ENCODE peak calls at places on chromosomes 6 and 20, in six cellular contexts. Y is GM19239, K is occipital lobe, B is anterior cingulate cortex, R is HFF-Myc, N is epithelial cell of prostate. O is an unnamed sample.

GRCh38 chr6:131954099-131954774 is 3.1 kb upstream of the CCN2 start:
- DNase-seq in N (no peak), Y (no peak), R (no peak), K (no peak), B (no peak), O (no peak)

GRCh38 chr20:3616250-3616649 is 46.9 kb downstream of the GFRA4 start:
- DNase-seq in Y (no peak), B (no peak), N (peak; percentile 8), R (no peak), K (no peak), O (no peak)

GRCh38 chr6:86355271-86355670 is 582.1 kb upstream of the HTR1E start:
- DNase-seq in K (no peak), B (no peak), R (no peak), N (no peak), Y (no peak), O (no peak)

GRCh38 chr6:150575840-150576239 is 23.8 kb upstream of the PLEKHG1 start:
- DNase-seq in N (no peak), K (no peak), R (no peak), B (no peak), Y (no peak), O (no peak)

GRCh38 chr6:8108031-8108660 is 5.8 kb upstream of the EEF1E1 start:
- DNase-seq in N (peak; percentile 69), Y (no peak), R (peak; percentile 88), K (no peak), B (no peak), O (no peak)

GRCh38 chr6:7721654-7722053 is 4.2 kb upstream of the BMP6 start:
- DNase-seq in N (no peak), Y (no peak), B (no peak), R (no peak), K (no peak), O (no peak)

GRCh38 chr6:142279350-142280180 is 22.2 kb upstream of the ADGRG6 start:
- DNase-seq in R (no peak), B (no peak), K (no peak), Y (no peak), N (no peak), O (no peak)

GRCh38 chr20:25295386-25296093 is 47.7 kb downstream of the PYGB start:
- DNase-seq in B (no peak), Y (no peak), N (no peak), K (no peak), R (no peak), O (no peak)

O was measured in NK-92 treated with Interleukin-12 subunit alpha and Interleukin-12 subunit beta, amount 100 ng/mL, for 24 hours.